ENCODE peak calls at places on chromosomes 3 and 15, in eight cellular contexts. D, L, J, O, R, W, A and S are unnamed samples.

GRCh38 chr3:47781326-47781684 is 388 bp downstream of the SMARCC1 start:
- DNase-seq in D (no peak), L (peak), J (peak), O (peak), R (no peak), W (no peak), A (peak), S (peak)

GRCh38 chr3:156818890-156819289 is 7.3 kb upstream of the LEKR1 start:
- DNase-seq in D (peak), L (no peak), J (no peak), O (no peak), R (no peak), W (no peak), A (no peak), S (no peak)

GRCh38 chr15:78628227-78628626 is 7.4 kb upstream of the CHRNA3 start:
- DNase-seq in D (no peak), L (no peak), J (no peak), O (no peak), R (no peak), W (no peak), A (no peak), S (no peak)

GRCh38 chr3:150757364-150757763 is 5.6 kb downstream of the SIAH2 start:
- DNase-seq in D (no peak), L (no peak), J (no peak), O (no peak), R (no peak), W (no peak), A (no peak), S (no peak)

GRCh38 chr3:138862924-138863775 is 28.4 kb upstream of the PIK3CB start:
- DNase-seq in D (peak), L (no peak), J (no peak), O (no peak), R (peak), W (no peak), A (no peak), S (peak)

GRCh38 chr3:57755368-57756021 is 614 bp upstream of the SLMAP start:
- DNase-seq in D (peak), L (no peak), J (peak), O (peak), R (peak), W (no peak), A (no peak), S (no peak)

GRCh38 chr15:82936966-82937647 is 15.4 kb downstream of the HOMER2 start:
- DNase-seq in D (peak), L (no peak), J (no peak), O (no peak), R (peak), W (no peak), A (peak), S (no peak)

GRCh38 chr3:102715030-102715697 is 280.3 kb downstream of the ZPLD1 start:
- DNase-seq in D (no peak), L (no peak), J (no peak), O (no peak), R (no peak), W (no peak), A (no peak), S (no peak)

GRCh38 chr3:17111556-17111955 is 226.8 kb downstream of the PLCL2 start:
- DNase-seq in D (peak), L (no peak), J (no peak), O (no peak), R (peak), W (no peak), A (no peak), S (no peak)

GRCh38 chr3:56904526-56905245 is 102.9 kb upstream of the ARHGEF3 start:
- DNase-seq in D (no peak), L (no peak), J (no peak), O (no peak), R (no peak), W (no peak), A (no peak), S (no peak)

GRCh38 chr15:55742498-55742926 is 440 bp downstream of the PRTG start:
- DNase-seq in D (peak), L (no peak), J (peak), O (no peak), R (no peak), W (peak), A (no peak), S (peak)

GRCh38 chr3:33578325-33579180 is 138.3 kb upstream of the UBP1 start:
- DNase-seq in D (peak), L (peak), J (no peak), O (no peak), R (no peak), W (no peak), A (no peak), S (no peak)

GRCh38 chr3:186165331-186165730 is 56.4 kb upstream of the ETV5 start:
- DNase-seq in D (no peak), L (no peak), J (no peak), O (no peak), R (no peak), W (no peak), A (no peak), S (no peak)

GRCh38 chr3:155312781-155313180 is 19.3 kb upstream of the STRIT1 start:
- DNase-seq in D (no peak), L (no peak), J (no peak), O (no peak), R (no peak), W (no peak), A (no peak), S (no peak)

GRCh38 chr15:62824111-62824737 is 218.3 kb upstream of the TPM1 start:
- DNase-seq in D (peak), L (no peak), J (no peak), O (no peak), R (peak), W (no peak), A (no peak), S (no peak)

GRCh38 chr15:69304176-69304533 is 5.4 kb downstream of the PAQR5 start:
- DNase-seq in D (peak), L (no peak), J (no peak), O (no peak), R (peak), W (no peak), A (no peak), S (no peak)

GRCh38 chr3:49277357-49277723 is 308 bp upstream of the C3orf62 start:
- DNase-seq in D (no peak), L (no peak), J (no peak), O (no peak), R (no peak), W (no peak), A (no peak), S (no peak)

GRCh38 chr3:47542614-47543173 is 29.2 kb upstream of the ELP6 start:
- DNase-seq in D (peak), L (no peak), J (no peak), O (peak), R (no peak), W (no peak), A (peak), S (no peak)

GRCh38 chr3:4350789-4351163 is 47.6 kb downstream of the SETMAR start:
- DNase-seq in D (peak), L (peak), J (no peak), O (no peak), R (peak), W (no peak), A (no peak), S (no peak)

GRCh38 chr15:78679089-78679511 is 38.1 kb upstream of the CHRNB4 start:
- DNase-seq in D (no peak), L (no peak), J (no peak), O (no peak), R (no peak), W (no peak), A (no peak), S (no peak)

GRCh38 chr3:113631573-113631972 is 64.9 kb downstream of the USF3 start:
- DNase-seq in D (no peak), L (no peak), J (no peak), O (no peak), R (no peak), W (no peak), A (no peak), S (no peak)

GRCh38 chr15:42939841-42940240 is 19.3 kb upstream of the TTBK2 start:
- DNase-seq in D (no peak), L (no peak), J (no peak), O (no peak), R (no peak), W (no peak), A (no peak), S (no peak)

GRCh38 chr3:100042144-100042543 is 72.2 kb downstream of the FILIP1L start:
- DNase-seq in D (peak), L (no peak), J (no peak), O (no peak), R (peak), W (no peak), A (no peak), S (no peak)

GRCh38 chr3:177491301-177492031 is 294.2 kb upstream of the TBL1XR1 start:
- DNase-seq in D (peak), L (no peak), J (no peak), O (no peak), R (no peak), W (no peak), A (no peak), S (peak)

GRCh38 chr15:100918690-100919480 is at the start of gene LRRK1:
- DNase-seq in D (peak), L (no peak), J (peak), O (no peak), R (no peak), W (no peak), A (peak), S (peak)

GRCh38 chr3:30626443-30627181 is 20.2 kb downstream of the TGFBR2 start:
- DNase-seq in D (peak), L (no peak), J (no peak), O (no peak), R (no peak), W (no peak), A (no peak), S (no peak)

GRCh38 chr15:36880226-36880912 is 220.0 kb downstream of the MEIS2 start:
- DNase-seq in D (no peak), L (peak), J (no peak), O (no peak), R (no peak), W (no peak), A (no peak), S (no peak)

GRCh38 chr15:88284441-88285106 is 28.0 kb upstream of the NTRK3 start:
- DNase-seq in D (no peak), L (no peak), J (no peak), O (no peak), R (no peak), W (no peak), A (no peak), S (no peak)

GRCh38 chr15:31278544-31279220 is 48.0 kb upstream of the KLF13 start:
- DNase-seq in D (no peak), L (no peak), J (no peak), O (peak), R (no peak), W (no peak), A (no peak), S (no peak)

GRCh38 chr3:170420307-170420821 is 1.7 kb downstream of the CLDN11 start:
- DNase-seq in D (peak), L (no peak), J (no peak), O (no peak), R (no peak), W (no peak), A (no peak), S (no peak)

GRCh38 chr3:112377418-112378071 is 44.6 kb downstream of the CD200 start:
- DNase-seq in D (peak), L (no peak), J (no peak), O (no peak), R (peak), W (no peak), A (no peak), S (no peak)

GRCh38 chr3:37863949-37864822 is 2.5 kb downstream of the CTDSPL start:
- DNase-seq in D (no peak), L (no peak), J (no peak), O (no peak), R (no peak), W (no peak), A (no peak), S (no peak)
- H3K4me3 ChIP-seq in D (no peak), L (no peak), J (peak), O (peak), R (no peak), W (peak), A (no peak), S (no peak)

GRCh38 chr3:105351821-105352220 is 14.9 kb upstream of the ALCAM start:
- DNase-seq in D (peak), L (no peak), J (no peak), O (no peak), R (no peak), W (no peak), A (no peak), S (no peak)

GRCh38 chr3:105352976-105353375 is 13.7 kb upstream of the ALCAM start:
- DNase-seq in D (peak), L (no peak), J (no peak), O (no peak), R (no peak), W (no peak), A (no peak), S (no peak)

GRCh38 chr3:105354429-105354828 is 12.3 kb upstream of the ALCAM start:
- DNase-seq in D (no peak), L (no peak), J (no peak), O (no peak), R (no peak), W (no peak), A (no peak), S (no peak)

GRCh38 chr3:105355355-105356063 is 11.2 kb upstream of the ALCAM start:
- DNase-seq in D (peak), L (no peak), J (no peak), O (no peak), R (no peak), W (no peak), A (no peak), S (no peak)

GRCh38 chr3:105353485-105354161 is 13.1 kb upstream of the ALCAM start:
- DNase-seq in D (peak), L (no peak), J (peak), O (peak), R (no peak), W (no peak), A (peak), S (no peak)
- H3K4me3 ChIP-seq in D (peak), L (no peak), J (peak), O (peak), R (peak), W (peak), A (peak), S (peak)

GRCh38 chr15:52151353-52151752 is 38.8 kb upstream of the BCL2L10 start:
- DNase-seq in D (no peak), L (no peak), J (no peak), O (no peak), R (no peak), W (no peak), A (no peak), S (no peak)
- H3K4me3 ChIP-seq in D (no peak), L (no peak), J (no peak), O (no peak), R (no peak), W (no peak), A (no peak), S (no peak)

GRCh38 chr3:127673191-127674098 is 693 bp downstream of the ABTB1 start:
- DNase-seq in D (peak), L (no peak), J (peak), O (peak), R (no peak), W (no peak), A (peak), S (no peak)

GRCh38 chr3:127674793-127675189 is 2.0 kb downstream of the ABTB1 start:
- DNase-seq in D (no peak), L (no peak), J (peak), O (peak), R (no peak), W (no peak), A (no peak), S (no peak)

GRCh38 chr3:127672429-127673190 is at the start of gene ABTB1:
- DNase-seq in D (peak), L (peak), J (peak), O (peak), R (no peak), W (peak), A (peak), S (peak)

GRCh38 chr3:127675651-127676391 is 3.1 kb downstream of the ABTB1 start:
- DNase-seq in D (no peak), L (no peak), J (peak), O (peak), R (no peak), W (no peak), A (no peak), S (no peak)

DNA sequence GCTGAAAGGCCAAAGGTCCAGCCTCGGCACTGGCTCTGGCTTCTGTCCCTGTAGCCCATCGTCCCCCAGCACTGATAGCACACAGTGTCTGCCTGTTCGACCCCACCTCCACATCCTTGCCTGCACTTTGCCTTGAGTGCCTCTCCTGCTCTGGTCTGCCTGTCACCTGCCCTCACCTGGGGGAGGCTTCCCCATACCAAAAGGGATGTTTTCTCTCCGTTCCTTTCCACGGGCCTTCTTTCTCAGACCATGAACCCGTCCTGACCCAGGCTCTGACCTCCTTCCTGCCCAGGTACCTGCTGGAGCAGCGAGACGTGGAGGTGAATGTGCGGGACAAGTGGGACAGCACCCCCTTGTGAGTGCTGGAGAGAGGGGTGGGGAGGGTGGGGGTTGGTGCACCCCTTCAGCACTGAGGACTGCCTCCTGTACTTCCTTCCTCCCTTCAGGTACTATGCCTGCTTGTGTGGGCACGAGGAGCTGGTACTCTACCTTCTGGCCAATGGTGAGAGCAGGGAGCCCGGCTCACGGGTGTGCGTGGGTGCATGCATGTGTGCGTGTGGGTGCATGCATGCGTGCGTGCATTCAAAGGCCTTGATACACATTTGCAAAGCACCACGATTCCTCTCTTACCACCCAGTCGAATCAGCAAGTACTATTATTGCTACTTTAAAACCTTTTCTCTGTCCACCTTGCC is 1.5 kb downstream of the ABTB1 start:
- DNase-seq in D (no peak), L (no peak), J (peak), O (peak), R (no peak), W (no peak), A (no peak), S (no peak)
- H3K4me3 ChIP-seq in D (no peak), L (peak), J (peak), O (peak), R (peak), W (peak), A (peak), S (peak)